ENCODE peak calls at places on chromosomes 7 and 10, in ten cellular contexts. One of them, this sample, is unnamed.

GRCh38 chr10:52313350-52314006 is 603 bp upstream of the DKK1 start:
- DNase-seq in C1 segment of cervical spinal cord: no peak
- DNase-seq in HFFc6: no peak
- DNase-seq in stimulated activated CD4-positive, alpha-beta T cell treated with anti-CD3 and anti-CD28 coated beads, Interleukin-2, amount 100 ng/mL, for 48 hours: no peak
- DNase-seq in naive thymus-derived CD8-positive, alpha-beta T cell: no peak
- DNase-seq in EL: no peak
- DNase-seq in activated naive CD4-positive, alpha-beta T cell treated with anti-CD3 and anti-CD28 coated beads for 36 hours: no peak
- DNase-seq in retina: peak
- DNase-seq in NCI-H1092: no peak
- DNase-seq in SJCRH30: peak
- DNase-seq in this sample: no peak

GRCh38 chr10:51109821-51110533 is 35.7 kb downstream of the PRKG1 start:
- DNase-seq in SJCRH30: no peak
- DNase-seq in retina: no peak
- DNase-seq in naive thymus-derived CD8-positive, alpha-beta T cell: no peak
- DNase-seq in NCI-H1092: no peak
- DNase-seq in EL: peak
- DNase-seq in C1 segment of cervical spinal cord: no peak
- DNase-seq in stimulated activated CD4-positive, alpha-beta T cell treated with anti-CD3 and anti-CD28 coated beads, Interleukin-2, amount 100 ng/mL, for 48 hours: no peak
- DNase-seq in HFFc6: peak
- DNase-seq in activated naive CD4-positive, alpha-beta T cell treated with anti-CD3 and anti-CD28 coated beads for 36 hours: no peak
- DNase-seq in this sample: no peak

GRCh38 chr10:116831790-116832189 is 17.5 kb upstream of the ENO4 start:
- DNase-seq in SJCRH30: no peak
- DNase-seq in NCI-H1092: no peak
- DNase-seq in EL: no peak
- DNase-seq in activated naive CD4-positive, alpha-beta T cell treated with anti-CD3 and anti-CD28 coated beads for 36 hours: no peak
- DNase-seq in retina: no peak
- DNase-seq in C1 segment of cervical spinal cord: no peak
- DNase-seq in naive thymus-derived CD8-positive, alpha-beta T cell: no peak
- DNase-seq in HFFc6: no peak
- DNase-seq in stimulated activated CD4-positive, alpha-beta T cell treated with anti-CD3 and anti-CD28 coated beads, Interleukin-2, amount 100 ng/mL, for 48 hours: no peak
- DNase-seq in this sample: no peak

GRCh38 chr10:44864042-44864436 is 47.1 kb upstream of the TMEM72 start:
- DNase-seq in activated naive CD4-positive, alpha-beta T cell treated with anti-CD3 and anti-CD28 coated beads for 36 hours: peak
- DNase-seq in stimulated activated CD4-positive, alpha-beta T cell treated with anti-CD3 and anti-CD28 coated beads, Interleukin-2, amount 100 ng/mL, for 48 hours: no peak
- DNase-seq in naive thymus-derived CD8-positive, alpha-beta T cell: no peak
- DNase-seq in NCI-H1092: no peak
- DNase-seq in retina: no peak
- DNase-seq in EL: no peak
- DNase-seq in C1 segment of cervical spinal cord: no peak
- DNase-seq in HFFc6: no peak
- DNase-seq in SJCRH30: no peak
- DNase-seq in this sample: no peak

GRCh38 chr7:19404912-19405329 is 259.7 kb upstream of the FERD3L start:
- DNase-seq in retina: no peak
- DNase-seq in naive thymus-derived CD8-positive, alpha-beta T cell: no peak
- DNase-seq in SJCRH30: peak
- DNase-seq in activated naive CD4-positive, alpha-beta T cell treated with anti-CD3 and anti-CD28 coated beads for 36 hours: no peak
- DNase-seq in EL: peak
- DNase-seq in NCI-H1092: no peak
- DNase-seq in C1 segment of cervical spinal cord: no peak
- DNase-seq in HFFc6: peak
- DNase-seq in stimulated activated CD4-positive, alpha-beta T cell treated with anti-CD3 and anti-CD28 coated beads, Interleukin-2, amount 100 ng/mL, for 48 hours: no peak
- DNase-seq in this sample: no peak

GRCh38 chr7:151847681-151848081 is 29.2 kb downstream of the PRKAG2 start:
- DNase-seq in activated naive CD4-positive, alpha-beta T cell treated with anti-CD3 and anti-CD28 coated beads for 36 hours: no peak
- DNase-seq in naive thymus-derived CD8-positive, alpha-beta T cell: no peak
- DNase-seq in NCI-H1092: no peak
- DNase-seq in C1 segment of cervical spinal cord: no peak
- DNase-seq in EL: no peak
- DNase-seq in HFFc6: no peak
- DNase-seq in stimulated activated CD4-positive, alpha-beta T cell treated with anti-CD3 and anti-CD28 coated beads, Interleukin-2, amount 100 ng/mL, for 48 hours: no peak
- DNase-seq in retina: no peak
- DNase-seq in SJCRH30: no peak
- DNase-seq in this sample: peak

GRCh38 chr10:74394416-74394969 is 243.5 kb downstream of the ADK start:
- DNase-seq in naive thymus-derived CD8-positive, alpha-beta T cell: no peak
- DNase-seq in HFFc6: no peak
- DNase-seq in stimulated activated CD4-positive, alpha-beta T cell treated with anti-CD3 and anti-CD28 coated beads, Interleukin-2, amount 100 ng/mL, for 48 hours: no peak
- DNase-seq in NCI-H1092: no peak
- DNase-seq in activated naive CD4-positive, alpha-beta T cell treated with anti-CD3 and anti-CD28 coated beads for 36 hours: no peak
- DNase-seq in EL: no peak
- DNase-seq in SJCRH30: no peak
- DNase-seq in retina: no peak
- DNase-seq in C1 segment of cervical spinal cord: no peak
- DNase-seq in this sample: no peak

GRCh38 chr7:66013938-66014337 is 31.9 kb upstream of the GUSB start:
- DNase-seq in activated naive CD4-positive, alpha-beta T cell treated with anti-CD3 and anti-CD28 coated beads for 36 hours: no peak
- DNase-seq in C1 segment of cervical spinal cord: no peak
- DNase-seq in naive thymus-derived CD8-positive, alpha-beta T cell: no peak
- DNase-seq in EL: peak
- DNase-seq in NCI-H1092: no peak
- DNase-seq in stimulated activated CD4-positive, alpha-beta T cell treated with anti-CD3 and anti-CD28 coated beads, Interleukin-2, amount 100 ng/mL, for 48 hours: no peak
- DNase-seq in HFFc6: peak
- DNase-seq in SJCRH30: peak
- DNase-seq in retina: no peak
- DNase-seq in this sample: no peak

GRCh38 chr10:127939786-127940330 is 33.0 kb downstream of the PTPRE start:
- DNase-seq in NCI-H1092: no peak
- DNase-seq in activated naive CD4-positive, alpha-beta T cell treated with anti-CD3 and anti-CD28 coated beads for 36 hours: no peak
- DNase-seq in retina: no peak
- DNase-seq in EL: no peak
- DNase-seq in SJCRH30: no peak
- DNase-seq in C1 segment of cervical spinal cord: no peak
- DNase-seq in HFFc6: no peak
- DNase-seq in naive thymus-derived CD8-positive, alpha-beta T cell: no peak
- DNase-seq in stimulated activated CD4-positive, alpha-beta T cell treated with anti-CD3 and anti-CD28 coated beads, Interleukin-2, amount 100 ng/mL, for 48 hours: no peak
- DNase-seq in this sample: no peak

GRCh38 chr10:60914676-60915075 is 29.3 kb downstream of the RHOBTB1 start:
- DNase-seq in activated naive CD4-positive, alpha-beta T cell treated with anti-CD3 and anti-CD28 coated beads for 36 hours: no peak
- DNase-seq in retina: no peak
- DNase-seq in naive thymus-derived CD8-positive, alpha-beta T cell: no peak
- DNase-seq in NCI-H1092: no peak
- DNase-seq in SJCRH30: no peak
- DNase-seq in stimulated activated CD4-positive, alpha-beta T cell treated with anti-CD3 and anti-CD28 coated beads, Interleukin-2, amount 100 ng/mL, for 48 hours: no peak
- DNase-seq in HFFc6: peak
- DNase-seq in EL: peak
- DNase-seq in C1 segment of cervical spinal cord: no peak
- DNase-seq in this sample: peak

GRCh38 chr10:50740351-50740688 is 584 bp downstream of the ASAH2B start:
- DNase-seq in naive thymus-derived CD8-positive, alpha-beta T cell: peak
- DNase-seq in stimulated activated CD4-positive, alpha-beta T cell treated with anti-CD3 and anti-CD28 coated beads, Interleukin-2, amount 100 ng/mL, for 48 hours: peak
- DNase-seq in EL: peak
- DNase-seq in NCI-H1092: no peak
- DNase-seq in HFFc6: peak
- DNase-seq in SJCRH30: peak
- DNase-seq in retina: no peak
- DNase-seq in C1 segment of cervical spinal cord: no peak
- DNase-seq in activated naive CD4-positive, alpha-beta T cell treated with anti-CD3 and anti-CD28 coated beads for 36 hours: peak
- DNase-seq in this sample: no peak

GRCh38 chr7:41881313-41882130 is 178.6 kb upstream of the INHBA start:
- DNase-seq in retina: no peak
- DNase-seq in EL: no peak
- DNase-seq in C1 segment of cervical spinal cord: no peak
- DNase-seq in SJCRH30: no peak
- DNase-seq in activated naive CD4-positive, alpha-beta T cell treated with anti-CD3 and anti-CD28 coated beads for 36 hours: peak
- DNase-seq in naive thymus-derived CD8-positive, alpha-beta T cell: peak
- DNase-seq in NCI-H1092: no peak
- DNase-seq in HFFc6: no peak
- DNase-seq in stimulated activated CD4-positive, alpha-beta T cell treated with anti-CD3 and anti-CD28 coated beads, Interleukin-2, amount 100 ng/mL, for 48 hours: peak
- DNase-seq in this sample: peak

GRCh38 chr10:27746364-27747095 is 911 bp upstream of the MKX start:
- DNase-seq in naive thymus-derived CD8-positive, alpha-beta T cell: no peak
- DNase-seq in EL: no peak
- DNase-seq in NCI-H1092: no peak
- DNase-seq in stimulated activated CD4-positive, alpha-beta T cell treated with anti-CD3 and anti-CD28 coated beads, Interleukin-2, amount 100 ng/mL, for 48 hours: no peak
- DNase-seq in HFFc6: no peak
- DNase-seq in retina: peak
- DNase-seq in SJCRH30: no peak
- DNase-seq in activated naive CD4-positive, alpha-beta T cell treated with anti-CD3 and anti-CD28 coated beads for 36 hours: peak
- DNase-seq in C1 segment of cervical spinal cord: no peak
- DNase-seq in this sample: no peak

GRCh38 chr7:86252406-86252805 is 391.3 kb upstream of the GRM3 start:
- DNase-seq in naive thymus-derived CD8-positive, alpha-beta T cell: no peak
- DNase-seq in NCI-H1092: no peak
- DNase-seq in EL: no peak
- DNase-seq in SJCRH30: no peak
- DNase-seq in C1 segment of cervical spinal cord: no peak
- DNase-seq in activated naive CD4-positive, alpha-beta T cell treated with anti-CD3 and anti-CD28 coated beads for 36 hours: no peak
- DNase-seq in stimulated activated CD4-positive, alpha-beta T cell treated with anti-CD3 and anti-CD28 coated beads, Interleukin-2, amount 100 ng/mL, for 48 hours: no peak
- DNase-seq in HFFc6: no peak
- DNase-seq in retina: no peak
- DNase-seq in this sample: no peak

GRCh38 chr7:46162582-46162981 is 241.5 kb upstream of the IGFBP3 start:
- DNase-seq in retina: no peak
- DNase-seq in stimulated activated CD4-positive, alpha-beta T cell treated with anti-CD3 and anti-CD28 coated beads, Interleukin-2, amount 100 ng/mL, for 48 hours: no peak
- DNase-seq in C1 segment of cervical spinal cord: no peak
- DNase-seq in EL: peak
- DNase-seq in HFFc6: no peak
- DNase-seq in naive thymus-derived CD8-positive, alpha-beta T cell: no peak
- DNase-seq in activated naive CD4-positive, alpha-beta T cell treated with anti-CD3 and anti-CD28 coated beads for 36 hours: no peak
- DNase-seq in NCI-H1092: no peak
- DNase-seq in SJCRH30: peak
- DNase-seq in this sample: no peak

GRCh38 chr7:46129831-46130230 is 208.8 kb upstream of the IGFBP3 start:
- DNase-seq in stimulated activated CD4-positive, alpha-beta T cell treated with anti-CD3 and anti-CD28 coated beads, Interleukin-2, amount 100 ng/mL, for 48 hours: no peak
- DNase-seq in HFFc6: no peak
- DNase-seq in naive thymus-derived CD8-positive, alpha-beta T cell: no peak
- DNase-seq in EL: no peak
- DNase-seq in C1 segment of cervical spinal cord: no peak
- DNase-seq in SJCRH30: no peak
- DNase-seq in retina: no peak
- DNase-seq in activated naive CD4-positive, alpha-beta T cell treated with anti-CD3 and anti-CD28 coated beads for 36 hours: no peak
- DNase-seq in NCI-H1092: no peak
- DNase-seq in this sample: no peak

GRCh38 chr10:1274746-1275544 is 218.8 kb downstream of the WDR37 start:
- DNase-seq in C1 segment of cervical spinal cord: no peak
- DNase-seq in NCI-H1092: no peak
- DNase-seq in naive thymus-derived CD8-positive, alpha-beta T cell: no peak
- DNase-seq in SJCRH30: no peak
- DNase-seq in activated naive CD4-positive, alpha-beta T cell treated with anti-CD3 and anti-CD28 coated beads for 36 hours: no peak
- DNase-seq in retina: no peak
- DNase-seq in EL: no peak
- DNase-seq in stimulated activated CD4-positive, alpha-beta T cell treated with anti-CD3 and anti-CD28 coated beads, Interleukin-2, amount 100 ng/mL, for 48 hours: no peak
- DNase-seq in HFFc6: no peak
- DNase-seq in this sample: no peak

GRCh38 chr10:80203835-80204148 is 1.5 kb downstream of the ANXA11 start:
- DNase-seq in SJCRH30: no peak
- DNase-seq in retina: no peak
- DNase-seq in EL: no peak
- DNase-seq in C1 segment of cervical spinal cord: no peak
- DNase-seq in stimulated activated CD4-positive, alpha-beta T cell treated with anti-CD3 and anti-CD28 coated beads, Interleukin-2, amount 100 ng/mL, for 48 hours: no peak
- DNase-seq in activated naive CD4-positive, alpha-beta T cell treated with anti-CD3 and anti-CD28 coated beads for 36 hours: peak
- DNase-seq in NCI-H1092: no peak
- DNase-seq in HFFc6: no peak
- DNase-seq in naive thymus-derived CD8-positive, alpha-beta T cell: no peak
- DNase-seq in this sample: no peak

GRCh38 chr7:2609001-2609411 is 22.8 kb upstream of the TTYH3 start:
- DNase-seq in naive thymus-derived CD8-positive, alpha-beta T cell: peak
- DNase-seq in HFFc6: no peak
- DNase-seq in C1 segment of cervical spinal cord: no peak
- DNase-seq in EL: no peak
- DNase-seq in NCI-H1092: no peak
- DNase-seq in stimulated activated CD4-positive, alpha-beta T cell treated with anti-CD3 and anti-CD28 coated beads, Interleukin-2, amount 100 ng/mL, for 48 hours: no peak
- DNase-seq in SJCRH30: peak
- DNase-seq in activated naive CD4-positive, alpha-beta T cell treated with anti-CD3 and anti-CD28 coated beads for 36 hours: peak
- DNase-seq in retina: no peak
- DNase-seq in this sample: peak

GRCh38 chr10:22022257-22023051 is 18.9 kb upstream of the DNAJC1 start:
- DNase-seq in naive thymus-derived CD8-positive, alpha-beta T cell: peak
- DNase-seq in HFFc6: no peak
- DNase-seq in NCI-H1092: no peak
- DNase-seq in EL: no peak
- DNase-seq in stimulated activated CD4-positive, alpha-beta T cell treated with anti-CD3 and anti-CD28 coated beads, Interleukin-2, amount 100 ng/mL, for 48 hours: peak
- DNase-seq in activated naive CD4-positive, alpha-beta T cell treated with anti-CD3 and anti-CD28 coated beads for 36 hours: peak
- DNase-seq in SJCRH30: no peak
- DNase-seq in C1 segment of cervical spinal cord: no peak
- DNase-seq in retina: no peak
- DNase-seq in this sample: no peak

GRCh38 chr7:11212080-11212711 is 238.5 kb downstream of the PHF14 start:
- DNase-seq in NCI-H1092: peak
- DNase-seq in EL: peak
- DNase-seq in stimulated activated CD4-positive, alpha-beta T cell treated with anti-CD3 and anti-CD28 coated beads, Interleukin-2, amount 100 ng/mL, for 48 hours: peak
- DNase-seq in retina: peak
- DNase-seq in HFFc6: peak
- DNase-seq in SJCRH30: peak
- DNase-seq in C1 segment of cervical spinal cord: no peak
- DNase-seq in activated naive CD4-positive, alpha-beta T cell treated with anti-CD3 and anti-CD28 coated beads for 36 hours: peak
- DNase-seq in naive thymus-derived CD8-positive, alpha-beta T cell: peak
- DNase-seq in this sample: no peak

GRCh38 chr7:153941061-153941460 is 111.1 kb upstream of the DPP6 start:
- DNase-seq in C1 segment of cervical spinal cord: no peak
- DNase-seq in NCI-H1092: no peak
- DNase-seq in stimulated activated CD4-positive, alpha-beta T cell treated with anti-CD3 and anti-CD28 coated beads, Interleukin-2, amount 100 ng/mL, for 48 hours: no peak
- DNase-seq in EL: no peak
- DNase-seq in retina: no peak
- DNase-seq in HFFc6: no peak
- DNase-seq in activated naive CD4-positive, alpha-beta T cell treated with anti-CD3 and anti-CD28 coated beads for 36 hours: no peak
- DNase-seq in naive thymus-derived CD8-positive, alpha-beta T cell: no peak
- DNase-seq in SJCRH30: no peak
- DNase-seq in this sample: no peak

GRCh38 chr10:14146005-14146404 is 184.7 kb downstream of the FRMD4A start:
- DNase-seq in EL: peak
- DNase-seq in activated naive CD4-positive, alpha-beta T cell treated with anti-CD3 and anti-CD28 coated beads for 36 hours: no peak
- DNase-seq in stimulated activated CD4-positive, alpha-beta T cell treated with anti-CD3 and anti-CD28 coated beads, Interleukin-2, amount 100 ng/mL, for 48 hours: no peak
- DNase-seq in C1 segment of cervical spinal cord: no peak
- DNase-seq in HFFc6: peak
- DNase-seq in retina: no peak
- DNase-seq in NCI-H1092: no peak
- DNase-seq in SJCRH30: no peak
- DNase-seq in naive thymus-derived CD8-positive, alpha-beta T cell: no peak
- DNase-seq in this sample: no peak

GRCh38 chr10:33886299-33886698 is 551.8 kb upstream of the NRP1 start:
- DNase-seq in naive thymus-derived CD8-positive, alpha-beta T cell: no peak
- DNase-seq in C1 segment of cervical spinal cord: no peak
- DNase-seq in activated naive CD4-positive, alpha-beta T cell treated with anti-CD3 and anti-CD28 coated beads for 36 hours: no peak
- DNase-seq in SJCRH30: no peak
- DNase-seq in retina: no peak
- DNase-seq in stimulated activated CD4-positive, alpha-beta T cell treated with anti-CD3 and anti-CD28 coated beads, Interleukin-2, amount 100 ng/mL, for 48 hours: no peak
- DNase-seq in HFFc6: no peak
- DNase-seq in EL: no peak
- DNase-seq in NCI-H1092: no peak
- DNase-seq in this sample: no peak

GRCh38 chr10:48472670-48473069 is 132.2 kb downstream of the ARHGAP22 start:
- DNase-seq in SJCRH30: no peak
- DNase-seq in EL: no peak
- DNase-seq in NCI-H1092: no peak
- DNase-seq in stimulated activated CD4-positive, alpha-beta T cell treated with anti-CD3 and anti-CD28 coated beads, Interleukin-2, amount 100 ng/mL, for 48 hours: no peak
- DNase-seq in activated naive CD4-positive, alpha-beta T cell treated with anti-CD3 and anti-CD28 coated beads for 36 hours: no peak
- DNase-seq in C1 segment of cervical spinal cord: no peak
- DNase-seq in retina: no peak
- DNase-seq in HFFc6: no peak
- DNase-seq in naive thymus-derived CD8-positive, alpha-beta T cell: no peak
- DNase-seq in this sample: no peak

GRCh38 chr10:70615784-70616511 is 13.4 kb upstream of the PRF1 start:
- DNase-seq in retina: no peak
- DNase-seq in naive thymus-derived CD8-positive, alpha-beta T cell: no peak
- DNase-seq in C1 segment of cervical spinal cord: no peak
- DNase-seq in HFFc6: no peak
- DNase-seq in stimulated activated CD4-positive, alpha-beta T cell treated with anti-CD3 and anti-CD28 coated beads, Interleukin-2, amount 100 ng/mL, for 48 hours: no peak
- DNase-seq in EL: no peak
- DNase-seq in NCI-H1092: no peak
- DNase-seq in SJCRH30: no peak
- DNase-seq in activated naive CD4-positive, alpha-beta T cell treated with anti-CD3 and anti-CD28 coated beads for 36 hours: no peak
- DNase-seq in this sample: no peak

GRCh38 chr7:40826419-40827216 is 691.8 kb downstream of the SUGCT start:
- DNase-seq in NCI-H1092: no peak
- DNase-seq in HFFc6: peak
- DNase-seq in C1 segment of cervical spinal cord: no peak
- DNase-seq in activated naive CD4-positive, alpha-beta T cell treated with anti-CD3 and anti-CD28 coated beads for 36 hours: no peak
- DNase-seq in EL: peak
- DNase-seq in retina: peak
- DNase-seq in SJCRH30: no peak
- DNase-seq in stimulated activated CD4-positive, alpha-beta T cell treated with anti-CD3 and anti-CD28 coated beads, Interleukin-2, amount 100 ng/mL, for 48 hours: no peak
- DNase-seq in naive thymus-derived CD8-positive, alpha-beta T cell: no peak
- DNase-seq in this sample: no peak

GRCh38 chr7:86164827-86165226 is 478.9 kb upstream of the GRM3 start:
- DNase-seq in stimulated activated CD4-positive, alpha-beta T cell treated with anti-CD3 and anti-CD28 coated beads, Interleukin-2, amount 100 ng/mL, for 48 hours: no peak
- DNase-seq in NCI-H1092: no peak
- DNase-seq in retina: no peak
- DNase-seq in C1 segment of cervical spinal cord: no peak
- DNase-seq in HFFc6: no peak
- DNase-seq in naive thymus-derived CD8-positive, alpha-beta T cell: no peak
- DNase-seq in activated naive CD4-positive, alpha-beta T cell treated with anti-CD3 and anti-CD28 coated beads for 36 hours: no peak
- DNase-seq in SJCRH30: no peak
- DNase-seq in EL: no peak
- DNase-seq in this sample: no peak